ENCODE peak calls at places on chromosomes 6 and 20, in ten cellular contexts. X is breast epithelium, Z is ovary, R is IMR-90, B is Caco-2, P is thyroid gland, U is hepatocyte, Y is lower lobe of right lung, V is sigmoid colon, E is upper lobe of left lung. Q is an unnamed sample.

GRCh38 chr6:120157873-120158272 is 808.3 kb upstream of the MAN1A1 start:
- DNase-seq in X (no peak), Z (no peak), R (no peak), B (no peak), P (no peak), U (no peak), Y (no peak), V (no peak), E (no peak), Q (no peak)

GRCh38 chr20:43658723-43659419 is 8.0 kb upstream of the MYBL2 start:
- DNase-seq in X (no peak), Z (no peak), R (no peak), B (peak), P (no peak), U (no peak), Y (no peak), V (no peak), E (no peak), Q (no peak)

GRCh38 chr6:14092861-14093789 is 24.4 kb upstream of the CD83 start:
- DNase-seq in X (no peak), Z (no peak), R (no peak), B (no peak), P (peak), U (no peak), Y (no peak), V (no peak), E (no peak), Q (no peak)

GRCh38 chr6:121896363-121896762 is 460.9 kb downstream of the GJA1 start:
- DNase-seq in X (no peak), Z (no peak), R (no peak), B (no peak), P (no peak), U (no peak), Y (no peak), V (no peak), E (no peak), Q (no peak)

GRCh38 chr6:39995633-39996032 is 61.4 kb upstream of the MOCS1 start:
- DNase-seq in X (no peak), Z (no peak), R (no peak), B (no peak), P (no peak), U (no peak), Y (no peak), V (no peak), E (no peak), Q (peak)

GRCh38 chr6:84462697-84463096 is 235.3 kb upstream of the CEP162 start:
- DNase-seq in X (no peak), Z (no peak), R (peak), B (no peak), P (no peak), U (no peak), Y (no peak), V (no peak), E (no peak), Q (no peak)

GRCh38 chr6:157282279-157282678 is 41.0 kb downstream of the TMEM242 start:
- DNase-seq in X (no peak), Z (no peak), R (no peak), B (no peak), P (no peak), U (no peak), Y (no peak), V (no peak), E (no peak), Q (no peak)

GRCh38 chr6:25962368-25963127 is at the start of gene TRIM38:
- DNase-seq in X (peak), Z (peak), R (peak), B (no peak), P (peak), U (peak), Y (peak), V (peak), E (no peak), Q (peak)

DNA sequence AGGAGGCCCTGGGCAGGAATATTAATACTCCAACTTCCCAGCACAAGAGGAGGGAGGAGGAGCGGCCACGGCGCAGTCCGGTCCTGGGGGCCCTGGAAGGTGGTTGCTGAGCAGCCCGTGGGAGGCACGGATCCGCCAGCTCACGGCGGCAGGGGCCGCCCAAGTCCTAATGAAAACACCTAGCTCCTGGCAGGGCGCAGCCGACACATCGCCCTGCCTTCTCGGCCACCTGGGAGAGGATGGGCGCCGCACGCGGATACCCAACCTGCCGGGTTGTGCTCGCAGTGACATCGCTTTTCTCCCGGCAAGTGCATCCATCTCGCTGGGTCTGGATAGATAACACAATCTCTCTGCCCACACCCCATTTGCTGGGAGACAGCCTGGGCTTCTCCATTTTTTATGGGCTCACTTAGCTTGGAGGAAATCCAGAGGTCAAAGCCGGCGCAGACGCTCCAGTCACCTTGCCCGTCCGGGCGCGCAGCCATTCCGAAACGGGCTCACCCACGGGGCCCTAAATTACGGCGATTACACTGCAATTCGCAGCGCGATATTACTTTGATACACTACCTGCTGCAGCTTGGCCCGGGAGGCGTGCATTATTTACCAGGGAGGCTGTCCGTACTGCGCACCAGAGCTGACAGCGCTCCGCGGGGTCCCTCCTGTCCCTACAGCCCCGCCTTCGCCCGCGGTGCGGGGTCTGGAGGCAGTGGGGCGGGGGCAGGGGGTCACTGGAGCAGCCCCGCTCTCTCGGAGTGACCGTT is 36.2 kb upstream of the CCDC167 start:
- DNase-seq in X (no peak), Z (no peak), R (no peak), B (no peak), P (peak), U (peak), Y (no peak), V (no peak), E (peak), Q (no peak)
- TF ChIP-seq CTCF in X (no peak), Z (no peak), R (peak), B (no peak), P (no peak), U (peak), Y (no peak), V (no peak), E (no peak), Q (no peak)

GRCh38 chr20:49545572-49545971 is 22.4 kb downstream of the PTGIS start:
- DNase-seq in X (no peak), Z (no peak), R (no peak), B (no peak), P (no peak), U (no peak), Y (no peak), V (no peak), E (no peak), Q (no peak)
- TF ChIP-seq CTCF in X (no peak), Z (no peak), R (no peak), B (peak), P (no peak), U (no peak), Y (no peak), V (no peak), E (no peak), Q (no peak)

DNA sequence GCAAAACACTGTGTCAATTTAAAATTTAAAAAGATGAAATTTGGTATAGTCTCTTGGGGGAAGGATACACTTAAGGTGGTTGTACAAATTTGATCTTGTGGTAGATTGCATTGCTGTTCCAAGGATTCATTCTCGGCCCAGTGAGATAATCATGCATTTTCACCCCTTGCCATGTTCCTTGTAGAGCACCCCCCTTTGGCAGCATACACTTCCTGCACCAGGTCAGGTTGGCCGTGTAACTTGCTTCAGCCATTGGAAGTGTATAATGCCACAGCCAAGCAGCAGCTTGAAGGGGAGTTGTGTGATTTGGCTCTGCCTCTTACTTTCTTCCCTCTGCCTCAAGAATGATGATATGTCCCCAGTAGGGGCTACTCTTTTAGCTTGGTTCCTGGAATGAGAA is 21.9 kb downstream of the CCN2 start:
- DNase-seq in X (no peak), Z (no peak), R (no peak), B (no peak), P (no peak), U (no peak), Y (no peak), V (no peak), E (no peak), Q (no peak)
- TF ChIP-seq CTCF in X (no peak), Z (no peak), R (no peak), B (no peak), P (no peak), U (no peak), Y (no peak), V (no peak), E (no peak), Q (no peak)

DNA sequence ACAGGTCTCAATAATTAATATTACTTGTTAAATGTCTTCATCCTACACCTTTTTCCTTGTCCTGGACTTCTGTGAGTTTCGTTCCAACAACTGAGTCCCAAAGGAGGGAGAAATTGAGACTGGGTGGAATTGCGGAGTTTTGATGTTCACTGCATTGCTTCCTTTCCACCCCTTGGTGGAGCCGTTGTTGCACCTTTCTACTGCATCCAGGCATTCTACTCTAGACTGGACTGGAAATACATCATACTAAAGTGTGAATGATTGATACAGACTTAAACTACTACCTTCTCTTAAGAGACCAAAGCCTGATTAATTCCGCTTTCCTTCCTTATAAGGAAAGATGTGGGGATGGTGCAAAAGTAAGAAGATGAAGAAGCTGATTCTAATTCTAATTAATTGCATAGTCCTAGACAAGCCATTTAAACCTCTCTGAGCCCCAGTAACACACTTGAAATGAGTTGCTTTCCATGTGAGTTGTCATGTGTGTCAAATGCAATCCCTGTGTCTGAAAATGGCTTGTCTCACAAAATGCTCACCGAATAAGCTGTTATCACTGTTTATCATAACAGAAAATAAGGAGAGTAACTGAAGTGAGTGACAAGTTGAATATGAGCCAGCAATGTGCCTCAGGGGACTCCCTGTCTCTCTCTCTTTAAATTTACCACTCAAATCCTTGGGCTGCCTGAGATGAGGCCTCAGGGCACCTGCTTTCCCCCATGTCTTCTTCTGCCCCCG is 338.3 kb upstream of the CHD6 start:
- DNase-seq in X (no peak), Z (no peak), R (no peak), B (peak), P (no peak), U (peak), Y (no peak), V (no peak), E (no peak), Q (no peak)
- TF ChIP-seq CTCF in X (peak), Z (no peak), R (peak), B (peak), P (no peak), U (peak), Y (peak), V (peak), E (no peak), Q (no peak)

GRCh38 chr6:143536866-143537691 is 25.6 kb upstream of the FUCA2 start:
- DNase-seq in X (peak), Z (peak), R (peak), B (peak), P (peak), U (peak), Y (peak), V (peak), E (peak), Q (peak)
- TF ChIP-seq CTCF in X (no peak), Z (no peak), R (peak), B (peak), P (no peak), U (peak), Y (peak), V (no peak), E (peak), Q (peak)

GRCh38 chr6:150967381-150967780 is 101.9 kb downstream of the MTHFD1L start:
- DNase-seq in X (no peak), Z (no peak), R (no peak), B (no peak), P (no peak), U (no peak), Y (no peak), V (no peak), E (no peak), Q (no peak)

GRCh38 chr6:150967910-150968309 is 102.4 kb downstream of the MTHFD1L start:
- DNase-seq in X (no peak), Z (no peak), R (peak), B (no peak), P (no peak), U (no peak), Y (no peak), V (no peak), E (no peak), Q (no peak)

GRCh38 chr6:150966786-150967185 is 101.3 kb downstream of the MTHFD1L start:
- DNase-seq in X (no peak), Z (no peak), R (no peak), B (no peak), P (no peak), U (no peak), Y (no peak), V (no peak), E (no peak), Q (no peak)

GRCh38 chr6:150962436-150962835 is 96.9 kb downstream of the MTHFD1L start:
- DNase-seq in X (no peak), Z (no peak), R (no peak), B (no peak), P (no peak), U (no peak), Y (no peak), V (no peak), E (no peak), Q (no peak)

DNA sequence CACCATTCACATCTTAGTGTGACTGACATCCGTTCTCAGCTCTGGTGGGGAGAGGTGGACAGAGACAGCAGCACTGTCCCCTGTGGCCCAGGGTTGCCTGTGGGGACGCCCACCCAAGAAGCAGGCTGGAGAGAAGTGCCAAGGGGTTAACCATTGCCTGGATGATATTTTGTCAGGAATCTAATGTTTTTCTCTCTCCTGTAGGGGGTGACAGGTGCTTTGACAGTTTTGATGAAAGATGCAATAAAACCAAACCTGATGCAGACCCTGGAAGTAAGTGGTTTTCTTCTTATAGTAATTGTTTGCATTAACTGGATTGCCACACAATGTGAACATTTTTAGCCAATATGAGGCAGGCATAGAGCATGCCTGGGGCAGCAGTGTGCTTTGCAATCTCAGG is 99.3 kb downstream of the MTHFD1L start:
- DNase-seq in X (no peak), Z (no peak), R (no peak), B (no peak), P (no peak), U (no peak), Y (no peak), V (no peak), E (no peak), Q (no peak)
- TF ChIP-seq CTCF in X (no peak), Z (no peak), R (no peak), B (no peak), P (no peak), U (no peak), Y (no peak), V (no peak), E (no peak), Q (no peak)

GRCh38 chr6:23446394-23447001 is 679.5 kb upstream of the NRSN1 start:
- DNase-seq in X (no peak), Z (no peak), R (peak), B (peak), P (no peak), U (peak), Y (no peak), V (no peak), E (no peak), Q (no peak)
- TF ChIP-seq CTCF in X (peak), Z (no peak), R (peak), B (peak), P (no peak), U (peak), Y (peak), V (peak), E (no peak), Q (no peak)

GRCh38 chr20:51172558-51173428 is 149.9 kb upstream of the KCNG1 start:
- DNase-seq in X (no peak), Z (no peak), R (no peak), B (no peak), P (no peak), U (no peak), Y (no peak), V (no peak), E (no peak), Q (peak)
- TF ChIP-seq CTCF in X (no peak), Z (no peak), R (no peak), B (no peak), P (no peak), U (no peak), Y (no peak), V (no peak), E (no peak), Q (no peak)

GRCh38 chr6:52594216-52594615 is 17.4 kb upstream of the TRAM2 start:
- DNase-seq in X (no peak), Z (no peak), R (no peak), B (no peak), P (no peak), U (no peak), Y (no peak), V (no peak), E (no peak), Q (no peak)

GRCh38 chr6:52597738-52598122 is 20.9 kb upstream of the TRAM2 start:
- DNase-seq in X (no peak), Z (no peak), R (no peak), B (no peak), P (no peak), U (no peak), Y (no peak), V (no peak), E (no peak), Q (no peak)

GRCh38 chr6:52596371-52597028 is 19.6 kb upstream of the TRAM2 start:
- DNase-seq in X (no peak), Z (no peak), R (peak), B (no peak), P (no peak), U (no peak), Y (no peak), V (no peak), E (no peak), Q (no peak)

GRCh38 chr6:52595000-52595795 is 18.3 kb upstream of the TRAM2 start:
- DNase-seq in X (no peak), Z (peak), R (peak), B (no peak), P (no peak), U (peak), Y (no peak), V (no peak), E (no peak), Q (peak)

DNA sequence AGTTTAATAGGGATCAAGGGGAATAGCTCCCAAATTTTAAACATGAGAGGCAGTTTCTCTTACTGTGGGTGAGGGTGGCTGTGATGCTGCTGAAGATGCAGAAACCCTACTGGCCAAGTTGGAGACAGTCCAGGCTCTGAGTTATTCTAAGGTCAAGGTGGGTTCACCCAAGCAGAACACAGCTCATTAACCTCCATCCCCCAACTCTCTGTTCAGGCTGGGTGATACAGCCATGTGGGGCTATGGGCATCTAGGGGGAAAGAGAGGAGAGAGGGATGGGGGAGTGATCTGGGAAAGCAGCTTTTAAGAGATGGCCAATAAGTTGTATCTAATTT is 18.9 kb upstream of the TRAM2 start:
- DNase-seq in X (no peak), Z (no peak), R (no peak), B (no peak), P (peak), U (no peak), Y (no peak), V (no peak), E (no peak), Q (no peak)
- TF ChIP-seq CTCF in X (no peak), Z (no peak), R (no peak), B (no peak), P (no peak), U (no peak), Y (no peak), V (no peak), E (no peak), Q (no peak)

GRCh38 chr20:17887331-17888030 is 81.1 kb downstream of the SNX5 start:
- DNase-seq in X (no peak), Z (no peak), R (no peak), B (no peak), P (no peak), U (no peak), Y (no peak), V (peak), E (no peak), Q (no peak)

GRCh38 chr20:17888044-17888443 is 80.5 kb downstream of the SNX5 start:
- DNase-seq in X (no peak), Z (no peak), R (no peak), B (no peak), P (no peak), U (no peak), Y (no peak), V (peak), E (no peak), Q (no peak)

GRCh38 chr20:17889226-17889625 is 79.4 kb downstream of the SNX5 start:
- DNase-seq in X (no peak), Z (no peak), R (no peak), B (no peak), P (no peak), U (no peak), Y (no peak), V (no peak), E (no peak), Q (no peak)

GRCh38 chr20:17893480-17893879 is 75.1 kb downstream of the SNX5 start:
- DNase-seq in X (no peak), Z (no peak), R (no peak), B (no peak), P (no peak), U (no peak), Y (no peak), V (no peak), E (no peak), Q (no peak)

DNA sequence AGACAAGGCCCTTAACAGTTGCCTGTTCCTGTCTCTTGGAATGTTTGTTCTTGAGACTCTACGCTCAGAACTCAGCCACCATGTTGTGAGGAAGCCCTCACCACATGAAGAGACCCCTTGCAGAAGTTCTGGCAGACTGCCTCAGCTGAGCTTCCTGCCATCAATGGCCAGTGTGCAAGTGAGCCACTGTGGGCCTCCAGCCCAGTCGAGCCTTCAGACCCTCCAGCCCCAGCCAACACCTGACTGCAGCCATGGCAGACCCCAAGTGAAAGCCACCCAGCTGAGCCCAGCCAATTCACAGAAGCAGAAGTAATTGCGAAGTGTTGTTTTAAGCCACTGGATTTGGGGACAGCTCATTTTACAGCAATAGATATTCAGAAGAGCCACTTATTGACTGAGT is 78.3 kb downstream of the SNX5 start:
- DNase-seq in X (no peak), Z (no peak), R (no peak), B (no peak), P (no peak), U (no peak), Y (no peak), V (peak), E (no peak), Q (no peak)
- TF ChIP-seq CTCF in X (no peak), Z (no peak), R (no peak), B (no peak), P (no peak), U (no peak), Y (no peak), V (no peak), E (no peak), Q (no peak)

Q was measured in coronary artery.